ENCODE peak calls at places on chromosomes 5 and 9, in four cellular contexts. One of them, this sample, is unnamed.

GRCh38 chr9:131837316-131837715 is 97.4 kb upstream of the RAPGEF1 start:
- DNase-seq in GM10248: no peak
- DNase-seq in pancreas: no peak
- DNase-seq in choroid plexus epithelial cell: peak; percentile 10
- DNase-seq in this sample: no peak

GRCh38 chr5:67095346-67095871 is 101.2 kb downstream of the CD180 start:
- DNase-seq in GM10248: no peak
- DNase-seq in pancreas: no peak
- DNase-seq in choroid plexus epithelial cell: peak; percentile 78
- DNase-seq in this sample: peak; percentile 69

GRCh38 chr5:150289551-150290390 is at the start of gene CAMK2A:
- DNase-seq in GM10248: no peak
- DNase-seq in pancreas: no peak
- DNase-seq in choroid plexus epithelial cell: no peak
- DNase-seq in this sample: no peak

GRCh38 chr5:147446528-147446927 is 63.3 kb downstream of the DPYSL3 start:
- DNase-seq in GM10248: no peak
- DNase-seq in pancreas: no peak
- DNase-seq in choroid plexus epithelial cell: no peak
- DNase-seq in this sample: peak; percentile 67

GRCh38 chr5:14178671-14179211 is 35.6 kb downstream of the TRIO start:
- DNase-seq in GM10248: no peak
- DNase-seq in pancreas: no peak
- DNase-seq in choroid plexus epithelial cell: peak; percentile 88
- DNase-seq in this sample: peak; percentile 99

GRCh38 chr5:53246042-53246836 is 136.7 kb upstream of the MOCS2 start:
- DNase-seq in GM10248: no peak
- DNase-seq in pancreas: no peak
- DNase-seq in choroid plexus epithelial cell: peak; percentile 89
- DNase-seq in this sample: peak; percentile 82

GRCh38 chr9:27870404-27870803 is 297.1 kb upstream of the C9orf72 start:
- DNase-seq in GM10248: no peak
- DNase-seq in pancreas: no peak
- DNase-seq in choroid plexus epithelial cell: peak; percentile 50
- DNase-seq in this sample: peak; percentile 1

GRCh38 chr5:126106032-126106431 is 317.2 kb upstream of the GRAMD2B start:
- DNase-seq in GM10248: no peak
- DNase-seq in pancreas: no peak
- DNase-seq in choroid plexus epithelial cell: peak; percentile 41
- DNase-seq in this sample: peak; percentile 30

GRCh38 chr5:82312373-82312856 is 34.3 kb upstream of the RPS23 start:
- DNase-seq in GM10248: peak; percentile 31
- DNase-seq in pancreas: no peak
- DNase-seq in choroid plexus epithelial cell: peak; percentile 93
- DNase-seq in this sample: peak; percentile 82

GRCh38 chr5:137888875-137889759 is at the start of gene PKD2L2:
- DNase-seq in GM10248: peak; percentile 86
- DNase-seq in pancreas: peak; percentile 77
- DNase-seq in choroid plexus epithelial cell: peak; percentile 95
- DNase-seq in this sample: peak; percentile 86

GRCh38 chr9:97357056-97357455 is 49.6 kb downstream of the CCDC180 start:
- DNase-seq in GM10248: no peak
- DNase-seq in pancreas: no peak
- DNase-seq in choroid plexus epithelial cell: no peak
- DNase-seq in this sample: no peak

DNA sequence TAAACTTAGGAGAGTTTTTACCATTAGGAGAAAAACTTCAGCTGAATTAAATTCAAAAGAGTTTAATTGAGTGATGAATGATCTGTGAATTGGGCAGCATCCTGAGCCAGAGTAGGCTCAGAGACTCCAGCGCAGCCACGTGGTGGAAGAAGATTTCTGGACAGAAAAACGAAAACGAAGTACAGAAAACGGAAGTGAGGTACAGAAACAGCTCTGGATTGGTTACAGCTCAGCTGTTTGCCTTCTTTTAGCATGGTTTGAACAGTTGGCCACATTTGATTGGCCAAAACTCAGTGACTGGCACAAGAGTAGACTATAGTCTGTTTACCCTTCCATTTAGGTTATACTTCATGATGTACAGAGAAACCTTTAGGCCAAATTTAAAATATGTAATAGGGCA is 69.2 kb upstream of the PLPP1 start:
- DNase-seq in GM10248: no peak
- DNase-seq in pancreas: no peak
- DNase-seq in choroid plexus epithelial cell: no peak
- DNase-seq in this sample: peak; percentile 88
- TF ChIP-seq CTCF in GM10248: no peak
- TF ChIP-seq CTCF in pancreas: no peak
- TF ChIP-seq CTCF in choroid plexus epithelial cell: no peak
- TF ChIP-seq CTCF in this sample: no peak

DNA sequence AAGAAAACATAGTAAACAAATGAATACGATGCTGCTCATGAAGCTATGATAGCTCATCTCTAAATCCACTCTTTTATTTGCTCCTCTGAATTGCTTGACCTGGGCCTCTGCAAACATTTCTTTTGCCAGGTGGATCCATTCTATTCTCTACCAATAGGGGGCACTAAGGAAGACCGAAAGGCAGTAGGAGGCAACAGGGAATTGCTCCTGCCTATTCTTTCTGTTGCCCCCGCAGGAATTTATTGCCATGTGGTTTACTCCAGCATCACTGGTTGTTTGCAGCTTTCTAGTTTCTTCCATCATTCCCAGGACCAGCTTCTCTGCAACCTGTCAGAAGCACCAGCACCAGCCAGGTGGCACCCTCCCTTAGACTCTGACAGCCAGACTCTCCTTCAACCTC is 5.3 kb downstream of the GAPT start:
- DNase-seq in GM10248: no peak
- DNase-seq in pancreas: no peak
- DNase-seq in choroid plexus epithelial cell: no peak
- DNase-seq in this sample: no peak
- TF ChIP-seq CTCF in GM10248: no peak
- TF ChIP-seq CTCF in pancreas: no peak
- TF ChIP-seq CTCF in choroid plexus epithelial cell: peak; percentile 42
- TF ChIP-seq CTCF in this sample: peak; percentile 33

GRCh38 chr5:131564229-131564652 is 70.8 kb downstream of the RAPGEF6 start:
- DNase-seq in GM10248: no peak
- DNase-seq in pancreas: no peak
- DNase-seq in choroid plexus epithelial cell: no peak
- DNase-seq in this sample: no peak

GRCh38 chr5:131563434-131564228 is 71.4 kb downstream of the RAPGEF6 start:
- DNase-seq in GM10248: no peak
- DNase-seq in pancreas: no peak
- DNase-seq in choroid plexus epithelial cell: no peak
- DNase-seq in this sample: no peak
- TF ChIP-seq CTCF in GM10248: no peak
- TF ChIP-seq CTCF in pancreas: no peak
- TF ChIP-seq CTCF in choroid plexus epithelial cell: peak; percentile 17
- TF ChIP-seq CTCF in this sample: no peak

GRCh38 chr9:133738806-133739150 is 626 bp upstream of the SARDH start:
- DNase-seq in GM10248: no peak
- DNase-seq in pancreas: peak; percentile 28
- DNase-seq in choroid plexus epithelial cell: no peak
- DNase-seq in this sample: no peak
- TF ChIP-seq CTCF in GM10248: no peak
- TF ChIP-seq CTCF in pancreas: no peak
- TF ChIP-seq CTCF in choroid plexus epithelial cell: no peak
- TF ChIP-seq CTCF in this sample: no peak

GRCh38 chr5:113824307-113824706 is 310.8 kb downstream of the YTHDC2 start:
- DNase-seq in GM10248: no peak
- DNase-seq in pancreas: no peak
- DNase-seq in choroid plexus epithelial cell: no peak
- DNase-seq in this sample: no peak
- TF ChIP-seq CTCF in GM10248: no peak
- TF ChIP-seq CTCF in pancreas: no peak
- TF ChIP-seq CTCF in choroid plexus epithelial cell: no peak
- TF ChIP-seq CTCF in this sample: no peak

GRCh38 chr9:78130004-78130403 is 98.4 kb upstream of the GNAQ start:
- DNase-seq in GM10248: no peak
- DNase-seq in pancreas: no peak
- DNase-seq in choroid plexus epithelial cell: peak; percentile 43
- DNase-seq in this sample: peak; percentile 36
- TF ChIP-seq CTCF in GM10248: no peak
- TF ChIP-seq CTCF in pancreas: no peak
- TF ChIP-seq CTCF in choroid plexus epithelial cell: peak; percentile 35
- TF ChIP-seq CTCF in this sample: peak; percentile 16

DNA sequence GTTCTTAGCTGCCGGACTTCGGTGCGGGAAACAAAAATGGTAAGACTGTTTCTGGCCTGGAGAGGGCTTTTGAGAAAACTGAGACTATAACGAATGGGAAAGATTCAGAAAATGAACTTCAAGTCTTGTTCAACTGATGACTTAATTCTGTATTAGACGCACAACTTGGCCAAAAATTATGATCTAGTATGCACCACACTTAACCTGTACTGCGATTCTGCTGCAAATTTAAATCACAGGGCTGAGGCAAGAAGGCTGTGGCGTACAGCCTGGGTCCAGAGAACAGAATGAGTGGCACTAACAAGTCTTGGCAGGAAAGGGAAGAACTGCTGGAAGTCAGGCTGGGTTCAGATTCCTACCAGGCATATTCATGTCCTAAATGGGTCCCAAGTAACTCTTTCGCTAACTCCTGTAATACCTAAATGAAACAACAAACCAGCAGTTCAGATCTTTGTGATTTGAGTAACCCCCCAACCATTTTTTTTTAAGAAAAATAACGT is 781 bp upstream of the COL23A1 start:
- DNase-seq in GM10248: no peak
- DNase-seq in pancreas: no peak
- DNase-seq in choroid plexus epithelial cell: peak; percentile 26
- DNase-seq in this sample: no peak
- TF ChIP-seq CTCF in GM10248: no peak
- TF ChIP-seq CTCF in pancreas: no peak
- TF ChIP-seq CTCF in choroid plexus epithelial cell: no peak
- TF ChIP-seq CTCF in this sample: no peak

This sample was measured in fibroblast of mammary gland.